ENCODE peak calls at places on chromosome 18, in eight cellular contexts. One of them, this sample, is unnamed.
A peak's percentile ranks its signal among the peaks of the same experiment; 100 is the strongest.

GRCh38 chr18:73791081-73791480 is 356.6 kb downstream of the FBXO15 start:
- DNase-seq in activated CD8-positive, alpha-beta T cell treated with anti-CD3 and anti-CD28 coated beads for 36 hours: no peak
- DNase-seq in EL: no peak
- DNase-seq in H7: no peak
- DNase-seq in stimulated activated CD4-positive, alpha-beta T cell treated with anti-CD3 and anti-CD28 coated beads, Interleukin-1b, Interleukin-23, amount 100 ng/mL, for 4 hours: no peak
- DNase-seq in psoas muscle: no peak
- DNase-seq in stimulated activated CD8-positive, alpha-beta memory T cell treated with anti-CD3 and anti-CD28 coated beads, Interleukin-4, amount 100 ng/mL, for 1 hour: no peak
- DNase-seq in spleen: no peak
- DNase-seq in this sample: no peak

GRCh38 chr18:79939096-79939495 is 12.4 kb downstream of the SLC66A2 start:
- DNase-seq in activated CD8-positive, alpha-beta T cell treated with anti-CD3 and anti-CD28 coated beads for 36 hours: no peak
- DNase-seq in EL: no peak
- DNase-seq in H7: no peak
- DNase-seq in stimulated activated CD4-positive, alpha-beta T cell treated with anti-CD3 and anti-CD28 coated beads, Interleukin-1b, Interleukin-23, amount 100 ng/mL, for 4 hours: no peak
- DNase-seq in psoas muscle: no peak
- DNase-seq in stimulated activated CD8-positive, alpha-beta memory T cell treated with anti-CD3 and anti-CD28 coated beads, Interleukin-4, amount 100 ng/mL, for 1 hour: no peak
- DNase-seq in spleen: no peak
- DNase-seq in this sample: no peak

GRCh38 chr18:69817335-69817935 is 130.2 kb downstream of the CD226 start:
- DNase-seq in activated CD8-positive, alpha-beta T cell treated with anti-CD3 and anti-CD28 coated beads for 36 hours: no peak
- DNase-seq in EL: peak; percentile 75
- DNase-seq in H7: no peak
- DNase-seq in stimulated activated CD4-positive, alpha-beta T cell treated with anti-CD3 and anti-CD28 coated beads, Interleukin-1b, Interleukin-23, amount 100 ng/mL, for 4 hours: no peak
- DNase-seq in psoas muscle: no peak
- DNase-seq in stimulated activated CD8-positive, alpha-beta memory T cell treated with anti-CD3 and anti-CD28 coated beads, Interleukin-4, amount 100 ng/mL, for 1 hour: no peak
- DNase-seq in spleen: no peak
- DNase-seq in this sample: no peak

GRCh38 chr18:5661179-5661578 is 117.4 kb upstream of the EPB41L3 start:
- DNase-seq in activated CD8-positive, alpha-beta T cell treated with anti-CD3 and anti-CD28 coated beads for 36 hours: no peak
- DNase-seq in EL: no peak
- DNase-seq in H7: no peak
- DNase-seq in stimulated activated CD4-positive, alpha-beta T cell treated with anti-CD3 and anti-CD28 coated beads, Interleukin-1b, Interleukin-23, amount 100 ng/mL, for 4 hours: no peak
- DNase-seq in psoas muscle: no peak
- DNase-seq in stimulated activated CD8-positive, alpha-beta memory T cell treated with anti-CD3 and anti-CD28 coated beads, Interleukin-4, amount 100 ng/mL, for 1 hour: no peak
- DNase-seq in spleen: no peak
- DNase-seq in this sample: no peak

GRCh38 chr18:55753643-55754255 is 165.8 kb upstream of the TCF4 start:
- DNase-seq in activated CD8-positive, alpha-beta T cell treated with anti-CD3 and anti-CD28 coated beads for 36 hours: no peak
- DNase-seq in EL: peak; percentile 38
- DNase-seq in H7: no peak
- DNase-seq in stimulated activated CD4-positive, alpha-beta T cell treated with anti-CD3 and anti-CD28 coated beads, Interleukin-1b, Interleukin-23, amount 100 ng/mL, for 4 hours: no peak
- DNase-seq in psoas muscle: no peak
- DNase-seq in stimulated activated CD8-positive, alpha-beta memory T cell treated with anti-CD3 and anti-CD28 coated beads, Interleukin-4, amount 100 ng/mL, for 1 hour: no peak
- DNase-seq in spleen: no peak
- DNase-seq in this sample: peak; percentile 18

GRCh38 chr18:8966819-8967218 is 135.7 kb upstream of the NDUFV2 start:
- DNase-seq in activated CD8-positive, alpha-beta T cell treated with anti-CD3 and anti-CD28 coated beads for 36 hours: no peak
- DNase-seq in EL: no peak
- DNase-seq in H7: no peak
- DNase-seq in stimulated activated CD4-positive, alpha-beta T cell treated with anti-CD3 and anti-CD28 coated beads, Interleukin-1b, Interleukin-23, amount 100 ng/mL, for 4 hours: no peak
- DNase-seq in psoas muscle: no peak
- DNase-seq in stimulated activated CD8-positive, alpha-beta memory T cell treated with anti-CD3 and anti-CD28 coated beads, Interleukin-4, amount 100 ng/mL, for 1 hour: no peak
- DNase-seq in spleen: no peak
- DNase-seq in this sample: no peak

GRCh38 chr18:32815881-32816280 is 43.1 kb upstream of the KLHL14 start:
- DNase-seq in activated CD8-positive, alpha-beta T cell treated with anti-CD3 and anti-CD28 coated beads for 36 hours: no peak
- DNase-seq in EL: no peak
- DNase-seq in H7: no peak
- DNase-seq in stimulated activated CD4-positive, alpha-beta T cell treated with anti-CD3 and anti-CD28 coated beads, Interleukin-1b, Interleukin-23, amount 100 ng/mL, for 4 hours: no peak
- DNase-seq in psoas muscle: no peak
- DNase-seq in stimulated activated CD8-positive, alpha-beta memory T cell treated with anti-CD3 and anti-CD28 coated beads, Interleukin-4, amount 100 ng/mL, for 1 hour: no peak
- DNase-seq in spleen: no peak
- DNase-seq in this sample: no peak

GRCh38 chr18:3584266-3584665 is 134.3 kb downstream of the TGIF1 start:
- DNase-seq in activated CD8-positive, alpha-beta T cell treated with anti-CD3 and anti-CD28 coated beads for 36 hours: no peak
- DNase-seq in EL: no peak
- DNase-seq in H7: no peak
- DNase-seq in stimulated activated CD4-positive, alpha-beta T cell treated with anti-CD3 and anti-CD28 coated beads, Interleukin-1b, Interleukin-23, amount 100 ng/mL, for 4 hours: no peak
- DNase-seq in psoas muscle: no peak
- DNase-seq in stimulated activated CD8-positive, alpha-beta memory T cell treated with anti-CD3 and anti-CD28 coated beads, Interleukin-4, amount 100 ng/mL, for 1 hour: no peak
- DNase-seq in spleen: no peak
- DNase-seq in this sample: peak; percentile 55

GRCh38 chr18:54209471-54210180 is 14.8 kb downstream of the MBD2 start:
- DNase-seq in activated CD8-positive, alpha-beta T cell treated with anti-CD3 and anti-CD28 coated beads for 36 hours: no peak
- DNase-seq in EL: peak; percentile 33
- DNase-seq in H7: no peak
- DNase-seq in stimulated activated CD4-positive, alpha-beta T cell treated with anti-CD3 and anti-CD28 coated beads, Interleukin-1b, Interleukin-23, amount 100 ng/mL, for 4 hours: no peak
- DNase-seq in psoas muscle: no peak
- DNase-seq in stimulated activated CD8-positive, alpha-beta memory T cell treated with anti-CD3 and anti-CD28 coated beads, Interleukin-4, amount 100 ng/mL, for 1 hour: no peak
- DNase-seq in spleen: no peak
- DNase-seq in this sample: peak; percentile 19

GRCh38 chr18:51643483-51643882 is 446.0 kb upstream of the MEX3C start:
- DNase-seq in activated CD8-positive, alpha-beta T cell treated with anti-CD3 and anti-CD28 coated beads for 36 hours: no peak
- DNase-seq in EL: no peak
- DNase-seq in H7: no peak
- DNase-seq in stimulated activated CD4-positive, alpha-beta T cell treated with anti-CD3 and anti-CD28 coated beads, Interleukin-1b, Interleukin-23, amount 100 ng/mL, for 4 hours: no peak
- DNase-seq in psoas muscle: no peak
- DNase-seq in stimulated activated CD8-positive, alpha-beta memory T cell treated with anti-CD3 and anti-CD28 coated beads, Interleukin-4, amount 100 ng/mL, for 1 hour: no peak
- DNase-seq in spleen: no peak
- DNase-seq in this sample: no peak

GRCh38 chr18:21315741-21316187 is 73.7 kb downstream of the GREB1L start:
- DNase-seq in activated CD8-positive, alpha-beta T cell treated with anti-CD3 and anti-CD28 coated beads for 36 hours: no peak
- DNase-seq in EL: peak; percentile 39
- DNase-seq in H7: peak; percentile 47
- DNase-seq in stimulated activated CD4-positive, alpha-beta T cell treated with anti-CD3 and anti-CD28 coated beads, Interleukin-1b, Interleukin-23, amount 100 ng/mL, for 4 hours: no peak
- DNase-seq in psoas muscle: no peak
- DNase-seq in stimulated activated CD8-positive, alpha-beta memory T cell treated with anti-CD3 and anti-CD28 coated beads, Interleukin-4, amount 100 ng/mL, for 1 hour: no peak
- DNase-seq in spleen: no peak
- DNase-seq in this sample: no peak

GRCh38 chr18:47204908-47205522 is 28.9 kb upstream of the IER3IP1 start:
- DNase-seq in activated CD8-positive, alpha-beta T cell treated with anti-CD3 and anti-CD28 coated beads for 36 hours: peak; percentile 58
- DNase-seq in EL: peak; percentile 37
- DNase-seq in H7: peak; percentile 38
- DNase-seq in stimulated activated CD4-positive, alpha-beta T cell treated with anti-CD3 and anti-CD28 coated beads, Interleukin-1b, Interleukin-23, amount 100 ng/mL, for 4 hours: peak; percentile 6
- DNase-seq in psoas muscle: no peak
- DNase-seq in stimulated activated CD8-positive, alpha-beta memory T cell treated with anti-CD3 and anti-CD28 coated beads, Interleukin-4, amount 100 ng/mL, for 1 hour: no peak
- DNase-seq in spleen: no peak
- DNase-seq in this sample: peak; percentile 71

GRCh38 chr18:52130621-52131020 is 209.4 kb upstream of the DCC start:
- DNase-seq in activated CD8-positive, alpha-beta T cell treated with anti-CD3 and anti-CD28 coated beads for 36 hours: no peak
- DNase-seq in EL: no peak
- DNase-seq in H7: no peak
- DNase-seq in stimulated activated CD4-positive, alpha-beta T cell treated with anti-CD3 and anti-CD28 coated beads, Interleukin-1b, Interleukin-23, amount 100 ng/mL, for 4 hours: no peak
- DNase-seq in psoas muscle: no peak
- DNase-seq in stimulated activated CD8-positive, alpha-beta memory T cell treated with anti-CD3 and anti-CD28 coated beads, Interleukin-4, amount 100 ng/mL, for 1 hour: no peak
- DNase-seq in spleen: no peak
- DNase-seq in this sample: no peak

GRCh38 chr18:45383228-45383627 is 232.0 kb upstream of the SLC14A2 start:
- DNase-seq in activated CD8-positive, alpha-beta T cell treated with anti-CD3 and anti-CD28 coated beads for 36 hours: no peak
- DNase-seq in EL: no peak
- DNase-seq in H7: no peak
- DNase-seq in stimulated activated CD4-positive, alpha-beta T cell treated with anti-CD3 and anti-CD28 coated beads, Interleukin-1b, Interleukin-23, amount 100 ng/mL, for 4 hours: no peak
- DNase-seq in psoas muscle: no peak
- DNase-seq in stimulated activated CD8-positive, alpha-beta memory T cell treated with anti-CD3 and anti-CD28 coated beads, Interleukin-4, amount 100 ng/mL, for 1 hour: no peak
- DNase-seq in spleen: no peak
- DNase-seq in this sample: no peak

GRCh38 chr18:60446821-60447220 is 74.2 kb upstream of the MC4R start:
- DNase-seq in activated CD8-positive, alpha-beta T cell treated with anti-CD3 and anti-CD28 coated beads for 36 hours: no peak
- DNase-seq in EL: no peak
- DNase-seq in H7: no peak
- DNase-seq in stimulated activated CD4-positive, alpha-beta T cell treated with anti-CD3 and anti-CD28 coated beads, Interleukin-1b, Interleukin-23, amount 100 ng/mL, for 4 hours: no peak
- DNase-seq in psoas muscle: no peak
- DNase-seq in stimulated activated CD8-positive, alpha-beta memory T cell treated with anti-CD3 and anti-CD28 coated beads, Interleukin-4, amount 100 ng/mL, for 1 hour: no peak
- DNase-seq in spleen: peak; percentile 67
- DNase-seq in this sample: no peak

GRCh38 chr18:77133920-77134496 is 1.4 kb upstream of the MBP start:
- DNase-seq in activated CD8-positive, alpha-beta T cell treated with anti-CD3 and anti-CD28 coated beads for 36 hours: peak; percentile 45
- DNase-seq in EL: no peak
- DNase-seq in H7: no peak
- DNase-seq in stimulated activated CD4-positive, alpha-beta T cell treated with anti-CD3 and anti-CD28 coated beads, Interleukin-1b, Interleukin-23, amount 100 ng/mL, for 4 hours: no peak
- DNase-seq in psoas muscle: peak; percentile 71
- DNase-seq in stimulated activated CD8-positive, alpha-beta memory T cell treated with anti-CD3 and anti-CD28 coated beads, Interleukin-4, amount 100 ng/mL, for 1 hour: no peak
- DNase-seq in spleen: peak; percentile 89
- DNase-seq in this sample: no peak

GRCh38 chr18:69757733-69758132 is 189.9 kb downstream of the CD226 start:
- DNase-seq in activated CD8-positive, alpha-beta T cell treated with anti-CD3 and anti-CD28 coated beads for 36 hours: no peak
- DNase-seq in EL: no peak
- DNase-seq in H7: peak; percentile 7
- DNase-seq in stimulated activated CD4-positive, alpha-beta T cell treated with anti-CD3 and anti-CD28 coated beads, Interleukin-1b, Interleukin-23, amount 100 ng/mL, for 4 hours: no peak
- DNase-seq in psoas muscle: no peak
- DNase-seq in stimulated activated CD8-positive, alpha-beta memory T cell treated with anti-CD3 and anti-CD28 coated beads, Interleukin-4, amount 100 ng/mL, for 1 hour: no peak
- DNase-seq in spleen: no peak
- DNase-seq in this sample: no peak

GRCh38 chr18:36298113-36298701 is 694 bp downstream of the FHOD3 start:
- DNase-seq in activated CD8-positive, alpha-beta T cell treated with anti-CD3 and anti-CD28 coated beads for 36 hours: peak; percentile 7
- DNase-seq in EL: peak; percentile 26
- DNase-seq in H7: peak; percentile 84
- DNase-seq in stimulated activated CD4-positive, alpha-beta T cell treated with anti-CD3 and anti-CD28 coated beads, Interleukin-1b, Interleukin-23, amount 100 ng/mL, for 4 hours: no peak
- DNase-seq in psoas muscle: peak; percentile 33
- DNase-seq in stimulated activated CD8-positive, alpha-beta memory T cell treated with anti-CD3 and anti-CD28 coated beads, Interleukin-4, amount 100 ng/mL, for 1 hour: no peak
- DNase-seq in spleen: peak; percentile 78
- DNase-seq in this sample: no peak

GRCh38 chr18:3655637-3656050 is 205.7 kb downstream of the TGIF1 start:
- DNase-seq in activated CD8-positive, alpha-beta T cell treated with anti-CD3 and anti-CD28 coated beads for 36 hours: no peak
- DNase-seq in EL: no peak
- DNase-seq in H7: peak; percentile 45
- DNase-seq in stimulated activated CD4-positive, alpha-beta T cell treated with anti-CD3 and anti-CD28 coated beads, Interleukin-1b, Interleukin-23, amount 100 ng/mL, for 4 hours: no peak
- DNase-seq in psoas muscle: no peak
- DNase-seq in stimulated activated CD8-positive, alpha-beta memory T cell treated with anti-CD3 and anti-CD28 coated beads, Interleukin-4, amount 100 ng/mL, for 1 hour: no peak
- DNase-seq in spleen: no peak
- DNase-seq in this sample: no peak

GRCh38 chr18:77191241-77191751 is 58.4 kb upstream of the GALR1 start:
- DNase-seq in activated CD8-positive, alpha-beta T cell treated with anti-CD3 and anti-CD28 coated beads for 36 hours: no peak
- DNase-seq in EL: peak; percentile 12
- DNase-seq in H7: no peak
- DNase-seq in stimulated activated CD4-positive, alpha-beta T cell treated with anti-CD3 and anti-CD28 coated beads, Interleukin-1b, Interleukin-23, amount 100 ng/mL, for 4 hours: no peak
- DNase-seq in psoas muscle: no peak
- DNase-seq in stimulated activated CD8-positive, alpha-beta memory T cell treated with anti-CD3 and anti-CD28 coated beads, Interleukin-4, amount 100 ng/mL, for 1 hour: no peak
- DNase-seq in spleen: no peak
- DNase-seq in this sample: no peak

This sample was measured in dermis blood vessel endothelial cell.